ENCODE peak calls at places on chromosomes 3 and 15, in nine cellular contexts. B is COR-L47; G is hippocampal formation; C is activated T-cell treated with anti-CD3 and anti-CD28 coated beads for 1 hour; D is amniotic epithelial cell; T is activated CD4-positive, alpha-beta memory T cell treated with anti-CD3 and anti-CD28 coated beads for 36 hours; P is stimulated activated CD4-positive, alpha-beta T cell treated with anti-CD3 and anti-CD28 coated beads, Interleukin-1b, Interleukin-23, amount 100 ng/mL, for 24 hours; N is NCI-H774; Y is NAMALWA. J is an unnamed sample.
A peak's percentile ranks its signal among the peaks of the same experiment; 100 is the strongest.

GRCh38 chr3:129597792-129598381 is 8.6 kb downstream of the PLXND1 start:
- DNase-seq in B (no peak), G (no peak), C (no peak), D (no peak), T (no peak), P (no peak), N (no peak), Y (no peak), J (peak; percentile 36)

GRCh38 chr3:124352143-124352528 is 360.2 kb upstream of the ROPN1 start:
- DNase-seq in B (no peak), G (no peak), C (no peak), D (no peak), T (no peak), P (no peak), N (peak; percentile 21), Y (no peak), J (no peak)

GRCh38 chr3:60932669-60933068 is 318.6 kb downstream of the FHIT start:
- DNase-seq in B (no peak), G (no peak), C (no peak), D (no peak), T (no peak), P (no peak), N (no peak), Y (no peak), J (no peak)

GRCh38 chr15:56824174-56824573 is 90.9 kb upstream of the ZNF280D start:
- DNase-seq in B (no peak), G (no peak), C (no peak), D (no peak), T (no peak), P (no peak), N (no peak), Y (no peak), J (no peak)

GRCh38 chr3:21755896-21756295 is 4.9 kb upstream of the ZNF385D start:
- DNase-seq in B (no peak), G (no peak), C (no peak), D (no peak), T (no peak), P (no peak), N (no peak), Y (no peak), J (no peak)

GRCh38 chr15:44500555-44500954 is 36.4 kb upstream of the EIF3J start:
- DNase-seq in B (no peak), G (no peak), C (no peak), D (no peak), T (no peak), P (no peak), N (no peak), Y (no peak), J (no peak)

GRCh38 chr3:39126532-39127071 is 19.1 kb downstream of the TTC21A start:
- DNase-seq in B (no peak), G (no peak), C (no peak), D (peak; percentile 72), T (peak; percentile 65), P (no peak), N (no peak), Y (peak; percentile 56), J (peak; percentile 86)

GRCh38 chr15:49103002-49103401 is 52.4 kb downstream of the COPS2 start:
- DNase-seq in B (no peak), G (no peak), C (no peak), D (peak; percentile 61), T (no peak), P (no peak), N (no peak), Y (no peak), J (no peak)

GRCh38 chr3:156677536-156677935 is 3.1 kb downstream of the TIPARP start:
- DNase-seq in B (no peak), G (no peak), C (no peak), D (no peak), T (no peak), P (no peak), N (no peak), Y (no peak), J (no peak)

GRCh38 chr3:114623420-114624046 is 329.7 kb downstream of the TIGIT start:
- DNase-seq in B (no peak), G (no peak), C (no peak), D (no peak), T (no peak), P (no peak), N (no peak), Y (no peak), J (peak; percentile 67)

GRCh38 chr3:38834717-38835116 is 18.7 kb upstream of the SCN10A start:
- DNase-seq in B (no peak), G (no peak), C (no peak), D (no peak), T (no peak), P (no peak), N (no peak), Y (no peak), J (no peak)

GRCh38 chr3:18369561-18370185 is 55.5 kb downstream of the SATB1 start:
- DNase-seq in B (peak; percentile 65), G (no peak), C (no peak), D (no peak), T (no peak), P (no peak), N (peak; percentile 86), Y (no peak), J (no peak)

GRCh38 chr15:59689626-59690236 is 611 bp upstream of the BNIP2 start:
- DNase-seq in B (peak; percentile 79), G (no peak), C (peak; percentile 45), D (peak; percentile 66), T (peak; percentile 75), P (peak; percentile 12), N (peak; percentile 81), Y (peak; percentile 57), J (peak; percentile 78)

GRCh38 chr3:194637066-194637465 is 3.8 kb upstream of the TMEM44 start:
- DNase-seq in B (peak; percentile 21), G (no peak), C (no peak), D (no peak), T (no peak), P (no peak), N (no peak), Y (no peak), J (no peak)

GRCh38 chr15:90596943-90597342 is 67.2 kb downstream of the CRTC3 start:
- DNase-seq in B (no peak), G (peak; percentile 58), C (no peak), D (no peak), T (no peak), P (no peak), N (no peak), Y (no peak), J (no peak)

GRCh38 chr3:82761858-82762257 is 1000.4 kb upstream of the GBE1 start:
- DNase-seq in B (no peak), G (no peak), C (no peak), D (no peak), T (no peak), P (no peak), N (no peak), Y (no peak), J (no peak)

GRCh38 chr3:76026379-76026778 is 241.0 kb upstream of the ZNF717 start:
- DNase-seq in B (no peak), G (no peak), C (no peak), D (no peak), T (no peak), P (no peak), N (no peak), Y (no peak), J (no peak)

GRCh38 chr15:84944861-84945260 is 36.8 kb upstream of the PDE8A start:
- DNase-seq in B (no peak), G (no peak), C (no peak), D (no peak), T (no peak), P (no peak), N (no peak), Y (no peak), J (no peak)

GRCh38 chr15:95664435-95664834 is 666.1 kb upstream of the NR2F2 start:
- DNase-seq in B (no peak), G (no peak), C (no peak), D (no peak), T (no peak), P (no peak), N (no peak), Y (no peak), J (peak; percentile 13)

GRCh38 chr3:121651684-121652083 is 9.0 kb downstream of the HCLS1 start:
- DNase-seq in B (peak; percentile 42), G (no peak), C (no peak), D (no peak), T (no peak), P (no peak), N (peak; percentile 38), Y (no peak), J (peak; percentile 50)

GRCh38 chr3:170692720-170693119 is 106.8 kb upstream of the SLC7A14 start:
- DNase-seq in B (no peak), G (no peak), C (no peak), D (peak; percentile 38), T (no peak), P (no peak), N (no peak), Y (no peak), J (no peak)

GRCh38 chr3:119206611-119207511 is 33.5 kb downstream of the UPK1B start:
- DNase-seq in B (no peak), G (no peak), C (no peak), D (no peak), T (no peak), P (no peak), N (no peak), Y (no peak), J (no peak)

GRCh38 chr3:32882603-32883025 is 64.8 kb downstream of the TRIM71 start:
- DNase-seq in B (no peak), G (no peak), C (no peak), D (no peak), T (peak; percentile 39), P (no peak), N (no peak), Y (no peak), J (no peak)

GRCh38 chr3:133644768-133645167 is 17.0 kb downstream of the TOPBP1 start:
- DNase-seq in B (no peak), G (no peak), C (no peak), D (peak; percentile 84), T (no peak), P (no peak), N (no peak), Y (no peak), J (peak; percentile 81)

GRCh38 chr15:45425135-45425534 is 46.8 kb upstream of the GATM start:
- DNase-seq in B (no peak), G (no peak), C (no peak), D (peak; percentile 40), T (no peak), P (no peak), N (no peak), Y (no peak), J (peak; percentile 54)

GRCh38 chr3:177451940-177452484 is 254.7 kb upstream of the TBL1XR1 start:
- DNase-seq in B (no peak), G (peak; percentile 39), C (no peak), D (peak; percentile 66), T (no peak), P (no peak), N (no peak), Y (no peak), J (peak; percentile 74)

GRCh38 chr3:142940000-142940399 is 23.5 kb downstream of the PAQR9 start:
- DNase-seq in B (no peak), G (no peak), C (no peak), D (no peak), T (no peak), P (no peak), N (peak; percentile 20), Y (no peak), J (no peak)

GRCh38 chr3:194081826-194082225 is 54.1 kb upstream of the HES1 start:
- DNase-seq in B (no peak), G (no peak), C (no peak), D (no peak), T (no peak), P (no peak), N (no peak), Y (no peak), J (no peak)

GRCh38 chr15:78195735-78196201 is 38.6 kb downstream of the ACSBG1 start:
- DNase-seq in B (no peak), G (no peak), C (peak; percentile 39), D (no peak), T (peak; percentile 60), P (peak; percentile 14), N (peak; percentile 8), Y (peak; percentile 48), J (peak; percentile 57)

GRCh38 chr15:94168250-94168649 is 63.1 kb upstream of the MCTP2 start:
- DNase-seq in B (no peak), G (no peak), C (no peak), D (no peak), T (peak; percentile 13), P (no peak), N (no peak), Y (peak; percentile 48), J (no peak)

GRCh38 chr3:140629351-140630137 is 48.3 kb upstream of the TRIM42 start:
- DNase-seq in B (no peak), G (no peak), C (no peak), D (peak; percentile 76), T (no peak), P (no peak), N (no peak), Y (no peak), J (peak; percentile 45)